ENCODE peak calls at places on chromosomes 2 and 18, in five cellular contexts. N is psoas muscle, B is heart left ventricle, R is upper lobe of left lung, S is pancreas. L is an unnamed sample.

GRCh38 chr2:158493458-158493857 is 36.7 kb downstream of the PKP4 start:
- ATAC-seq in N (no peak), B (peak; percentile 53), R (peak; percentile 51), S (no peak), L (peak; percentile 11)

GRCh38 chr2:53508667-53509066 is 258.9 kb upstream of the CHAC2 start:
- ATAC-seq in N (no peak), B (no peak), R (no peak), S (no peak), L (no peak)

GRCh38 chr2:146413086-146413610 is 1431.7 kb upstream of the ACVR2A start:
- ATAC-seq in N (no peak), B (no peak), R (no peak), S (no peak), L (no peak)

GRCh38 chr2:97714084-97714949 is 941 bp downstream of the ZAP70 start:
- ATAC-seq in N (no peak), B (no peak), R (no peak), S (no peak), L (no peak)

GRCh38 chr2:165522746-165523145 is 53.2 kb downstream of the CSRNP3 start:
- ATAC-seq in N (no peak), B (no peak), R (no peak), S (no peak), L (no peak)

GRCh38 chr18:11323359-11323819 is 174.0 kb upstream of the PIEZO2 start:
- ATAC-seq in N (peak; percentile 24), B (no peak), R (no peak), S (peak; percentile 67), L (no peak)

GRCh38 chr2:46430992-46431391 is 48.4 kb upstream of the TMEM247 start:
- ATAC-seq in N (no peak), B (no peak), R (no peak), S (no peak), L (no peak)

GRCh38 chr2:173524257-173524951 is 169.7 kb downstream of the CDCA7 start:
- ATAC-seq in N (no peak), B (peak; percentile 81), R (peak; percentile 57), S (peak; percentile 78), L (peak; percentile 53)

GRCh38 chr2:30223413-30223874 is 7.9 kb upstream of the LBH start:
- ATAC-seq in N (no peak), B (no peak), R (no peak), S (no peak), L (no peak)

GRCh38 chr2:120392923-120393322 is 47.0 kb downstream of the INHBB start:
- ATAC-seq in N (no peak), B (no peak), R (no peak), S (no peak), L (no peak)

GRCh38 chr2:123840016-123840415 is 185.1 kb upstream of the CNTNAP5 start:
- ATAC-seq in N (no peak), B (no peak), R (no peak), S (no peak), L (no peak)

GRCh38 chr2:189425676-189426075 is 15.6 kb upstream of the WDR75 start:
- ATAC-seq in N (no peak), B (no peak), R (no peak), S (no peak), L (no peak)

GRCh38 chr2:9287400-9288059 is 80.9 kb downstream of the ASAP2 start:
- ATAC-seq in N (peak; percentile 60), B (no peak), R (no peak), S (no peak), L (no peak)

GRCh38 chr2:164542584-164543021 is 78.7 kb downstream of the GRB14 start:
- ATAC-seq in N (no peak), B (no peak), R (no peak), S (peak; percentile 51), L (no peak)

GRCh38 chr2:236472711-236473495 is 96.7 kb upstream of the ACKR3 start:
- ATAC-seq in N (no peak), B (no peak), R (no peak), S (no peak), L (no peak)

GRCh38 chr2:40591785-40592184 is 139.9 kb upstream of the SLC8A1 start:
- ATAC-seq in N (no peak), B (peak; percentile 57), R (no peak), S (no peak), L (no peak)

GRCh38 chr18:32040936-32041335 is 22.3 kb downstream of the RNF125 start:
- ATAC-seq in N (no peak), B (peak; percentile 54), R (no peak), S (no peak), L (no peak)

GRCh38 chr2:168577885-168578284 is 121.8 kb downstream of the CERS6 start:
- ATAC-seq in N (no peak), B (no peak), R (no peak), S (no peak), L (no peak)

GRCh38 chr2:65416945-65417344 is 15.5 kb downstream of the SPRED2 start:
- ATAC-seq in N (no peak), B (no peak), R (peak; percentile 46), S (peak; percentile 92), L (no peak)

DNA sequence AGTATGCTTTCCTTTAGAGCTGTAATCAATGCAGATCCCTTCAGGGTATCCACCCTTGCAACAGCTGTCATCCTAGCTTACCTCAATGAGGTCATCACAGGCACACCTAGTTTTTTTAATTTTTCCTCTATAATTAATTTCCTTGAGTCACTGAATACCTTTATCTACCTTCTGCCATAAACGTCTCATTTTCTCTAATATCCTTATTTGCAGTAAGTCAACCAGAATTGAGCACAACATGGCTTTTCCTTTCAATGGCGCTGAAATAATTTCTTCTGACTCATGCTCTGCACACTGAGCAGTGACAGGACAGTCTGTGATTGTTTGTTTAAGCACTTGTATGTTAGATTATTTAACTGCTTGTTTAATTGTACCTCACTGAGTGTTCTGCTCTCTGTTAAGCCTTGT is 49.4 kb downstream of the ETAA1 start:
- ATAC-seq in N (no peak), B (peak; percentile 56), R (peak; percentile 62), S (peak; percentile 95), L (no peak)
- H3K27me3 ChIP-seq in N (no peaks in the 10 kb centered on the region), B (no peaks in the 10 kb centered on the region), R (no peaks in the 10 kb centered on the region), S (no peaks in the 10 kb centered on the region), L (no peaks in the 10 kb centered on the region)

DNA sequence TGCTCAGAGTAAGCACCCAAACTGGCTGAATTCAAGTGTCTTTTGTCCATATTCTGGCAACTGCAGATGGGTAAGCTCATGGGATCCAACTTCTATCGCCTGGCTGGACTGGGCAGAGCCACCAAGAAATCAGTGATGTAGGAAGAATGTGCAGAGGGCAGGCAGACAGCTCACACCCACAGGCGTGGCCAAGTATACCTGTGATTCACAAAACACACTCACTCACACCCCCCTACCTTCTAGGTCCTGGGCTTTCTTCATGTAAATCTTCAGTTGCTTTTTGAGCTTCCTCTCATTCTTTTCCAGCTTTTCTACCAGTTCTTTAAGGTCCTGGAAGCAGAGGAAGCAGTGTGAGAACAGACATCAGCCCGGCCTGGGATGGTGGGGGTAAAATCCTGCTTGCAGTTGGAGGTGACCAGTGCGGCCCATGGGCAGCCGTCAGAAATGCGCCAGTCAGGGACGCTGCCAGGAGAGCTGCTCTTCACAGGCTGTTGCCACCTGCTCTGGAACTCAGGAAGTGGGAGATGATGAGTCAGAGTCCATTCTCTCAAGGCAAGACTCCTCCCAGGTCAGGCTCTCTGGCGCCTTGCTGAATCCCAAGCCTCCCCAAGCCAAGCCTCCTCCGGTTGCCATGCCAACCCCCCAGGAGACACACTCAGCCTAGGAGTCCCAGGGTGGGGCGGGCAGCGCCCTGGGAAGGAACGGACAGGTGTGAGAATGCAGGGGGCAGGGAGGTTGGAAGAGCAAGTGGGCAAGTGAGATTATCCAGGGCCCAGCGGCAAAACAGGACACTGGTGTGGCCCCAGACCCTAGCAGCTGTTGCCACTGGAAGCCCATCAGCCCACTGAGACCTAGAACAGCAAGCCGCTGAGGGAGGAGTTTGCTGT is 36.2 kb upstream of the ACAA2 start:
- ATAC-seq in N (peak; percentile 89), B (peak; percentile 64), R (peak; percentile 86), S (peak; percentile 80), L (peak; percentile 61)
- H3K4me3 ChIP-seq in N (no peak overlapping the region), B (no peak overlapping the region), R (no peak overlapping the region), S (no peak overlapping the region), L (no peak overlapping the region)

GRCh38 chr18:34809697-34810096 is 99.6 kb downstream of the DTNA start:
- ATAC-seq in N (peak; percentile 63), B (peak; percentile 62), R (no peak), S (peak; percentile 46), L (peak; percentile 71)
- TF ChIP-seq CTCF in N (peak; percentile 34), B (peak; percentile 14), R (no peak), S (no peak), L (peak; percentile 19)

DNA sequence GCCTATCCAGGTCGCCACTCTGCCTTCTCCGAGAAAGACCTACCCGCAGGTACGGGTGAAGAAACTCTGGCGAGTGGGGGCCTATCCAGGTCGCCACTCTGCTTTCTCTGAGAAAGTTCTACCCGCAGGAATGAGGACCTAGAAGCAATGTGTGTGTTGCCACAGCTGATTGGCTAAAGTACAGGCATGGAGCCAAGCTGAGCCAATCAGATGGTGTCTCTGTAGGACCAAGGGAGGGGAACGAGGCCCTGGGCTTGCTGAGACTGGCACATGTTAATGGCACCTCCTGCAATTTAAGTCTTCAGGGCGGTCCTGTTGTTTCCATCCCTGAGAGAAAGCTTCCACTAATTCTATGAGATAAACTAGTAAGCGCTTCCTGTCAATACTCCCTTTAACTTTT is 82.3 kb downstream of the KCTD1 start:
- ATAC-seq in N (no peak), B (no peak), R (no peak), S (no peak), L (no peak)
- H3K27me3 ChIP-seq in N (no peaks in the 10 kb centered on the region), B (no peaks in the 10 kb centered on the region), R (no peaks in the 10 kb centered on the region), S (no peaks in the 10 kb centered on the region), L (no peaks in the 10 kb centered on the region)

GRCh38 chr2:172513935-172514586 is 41.8 kb upstream of the PDK1 start:
- ATAC-seq in N (no peak), B (peak; percentile 65), R (peak; percentile 22), S (peak; percentile 49), L (no peak)
- H3K4me3 ChIP-seq in N (no peak overlapping the region), B (no peak overlapping the region), R (no peak overlapping the region), S (no peak overlapping the region), L (no peak overlapping the region)

GRCh38 chr2:152755029-152755428 is 36.6 kb downstream of the ARL6IP6 start:
- ATAC-seq in N (no peak), B (no peak), R (no peak), S (no peak), L (no peak)
- TF ChIP-seq CTCF in N (no peak), B (no peak), R (no peak), S (no peak), L (no peak)

GRCh38 chr2:1518501-1518821 is 105.2 kb downstream of the TPO start:
- ATAC-seq in N (no peak), B (no peak), R (no peak), S (no peak), L (no peak)
- H3K27me3 ChIP-seq in N (no peaks in the 10 kb centered on the region), B (no peaks in the 10 kb centered on the region), R (no peaks in the 10 kb centered on the region), S (no peaks in the 10 kb centered on the region), L (peaks cover 5% of the 10 kb centered on the region)

L was measured in gastroesophageal sphincter.